ENCODE peak calls at places on chromosomes 11 and 22, in six cellular contexts. Z, S, K, B, J and E are unnamed samples.

GRCh38 chr11:113261709-113262475 is 52.5 kb upstream of the TTC12 start:
- DNase-seq in Z (peak), B (no peak), K (no peak), J (peak), S (peak), E (no peak)

GRCh38 chr11:128547946-128548654 is 39.3 kb downstream of the ETS1 start:
- DNase-seq in B (no peak), Z (no peak), S (no peak), K (no peak), J (no peak), E (no peak)

GRCh38 chr11:63660972-63661371 is 10.2 kb downstream of the ATL3 start:
- DNase-seq in K (no peak), J (no peak), B (no peak), S (no peak), Z (no peak), E (no peak)

GRCh38 chr22:42608481-42609361 is 6.0 kb downstream of the POLDIP3 start:
- DNase-seq in S (no peak), B (peak), Z (peak), K (no peak), J (no peak), E (no peak)

GRCh38 chr11:125341676-125342075 is 154.4 kb downstream of the FEZ1 start:
- DNase-seq in B (no peak), S (no peak), Z (no peak), J (no peak), K (no peak), E (no peak)

GRCh38 chr11:47179655-47179991 is 2.9 kb upstream of the ARFGAP2 start:
- DNase-seq in K (peak), S (no peak), Z (peak), B (peak), J (peak), E (no peak)

GRCh38 chr11:96337541-96338530 is 5.2 kb downstream of the MAML2 start:
- DNase-seq in J (peak), Z (peak), S (no peak), K (peak), B (peak), E (no peak)

GRCh38 chr11:16194566-16194965 is 161.8 kb downstream of the SOX6 start:
- DNase-seq in S (no peak), K (no peak), J (no peak), B (no peak), Z (no peak), E (no peak)

GRCh38 chr11:2791521-2792375 is 92.0 kb upstream of the KCNQ1OT1 start:
- DNase-seq in J (no peak), K (peak), B (no peak), S (peak), Z (no peak), E (peak)

GRCh38 chr11:13321431-13321830 is 43.8 kb downstream of the BMAL1 start:
- DNase-seq in J (no peak), S (no peak), B (no peak), Z (no peak), K (no peak), E (no peak)

GRCh38 chr11:35529971-35530495 is 4.6 kb upstream of the PAMR1 start:
- DNase-seq in B (peak), J (no peak), Z (peak), S (no peak), K (no peak), E (no peak)

GRCh38 chr11:94342250-94342649 is 37.9 kb downstream of the IZUMO1R start:
- DNase-seq in Z (no peak), J (no peak), K (no peak), S (no peak), B (no peak), E (no peak)

GRCh38 chr11:3090096-3090901 is 33.1 kb upstream of the CARS1 start:
- DNase-seq in S (peak), J (no peak), K (no peak), Z (no peak), B (no peak), E (peak)

DNA sequence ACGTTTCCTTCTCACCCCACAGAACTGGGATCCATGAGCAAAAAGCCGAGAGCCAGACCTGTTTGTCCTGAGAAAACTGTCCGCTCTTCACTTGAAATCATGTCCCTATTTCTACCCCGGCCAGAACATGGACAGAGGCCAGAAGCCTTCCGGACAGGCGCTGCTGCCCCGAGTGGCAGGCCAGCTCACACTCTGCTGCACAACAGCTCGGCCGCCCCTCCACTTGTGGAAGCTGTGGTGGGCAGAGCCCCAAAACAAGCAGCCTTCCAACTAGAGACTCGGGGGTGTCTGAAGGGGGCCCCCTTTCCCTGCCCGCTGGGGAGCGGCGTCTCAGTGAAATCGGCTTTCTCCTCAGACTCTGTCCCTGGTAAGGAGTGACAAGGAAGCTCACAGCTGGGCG is 24.0 kb downstream of the CD5 start:
- DNase-seq in B (peak), J (no peak), S (no peak), Z (peak), K (no peak), E (no peak)
- TF ChIP-seq CTCF in B (peak), J (no peak), S (no peak), Z (peak), K (no peak), E (no peak)

GRCh38 chr22:46296257-46297150 is at the start of gene GTSE1:
- DNase-seq in B (peak), K (peak), Z (peak), S (peak), J (peak), E (peak)
- TF ChIP-seq CTCF in B (no peak), K (peak), Z (peak), S (no peak), J (peak), E (no peak)

GRCh38 chr11:29438815-29439214 is 578.0 kb downstream of the KCNA4 start:
- DNase-seq in J (no peak), S (no peak), B (no peak), Z (no peak), K (no peak), E (no peak)

GRCh38 chr11:29435421-29435820 is 581.4 kb downstream of the KCNA4 start:
- DNase-seq in K (no peak), S (no peak), Z (peak), B (peak), J (no peak), E (no peak)

GRCh38 chr11:29432719-29433325 is 584.0 kb downstream of the KCNA4 start:
- DNase-seq in S (no peak), J (peak), B (peak), Z (peak), K (no peak), E (no peak)
- TF ChIP-seq CTCF in S (no peak), J (peak), B (peak), Z (peak), K (no peak), E (peak)

DNA sequence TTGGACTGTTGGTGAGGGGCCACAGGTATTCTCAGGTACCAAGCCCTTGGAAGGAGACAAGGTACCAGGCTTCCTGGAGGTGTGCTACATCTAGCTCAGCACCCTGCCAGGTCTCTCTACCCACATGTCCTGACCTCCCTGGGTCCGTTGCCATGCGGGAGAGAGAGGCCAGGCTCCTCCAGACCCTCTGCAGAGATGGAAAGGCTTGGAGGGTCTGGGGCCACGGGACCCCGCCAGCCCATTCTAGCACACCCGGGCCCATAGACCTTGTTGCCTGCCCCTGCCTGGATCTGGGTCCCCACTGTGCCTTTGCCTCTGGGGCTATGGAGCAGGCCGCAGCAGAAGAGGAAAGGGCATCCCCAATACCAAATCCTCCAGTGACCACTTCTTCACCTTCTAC is 2.2 kb upstream of the APOC3 start:
- DNase-seq in B (no peak), S (no peak), J (no peak), Z (no peak), K (no peak), E (no peak)
- TF ChIP-seq CTCF in B (no peak), S (no peak), J (no peak), Z (no peak), K (no peak), E (no peak)

GRCh38 chr11:111982019-111982464 is 43.2 kb upstream of the DLAT start:
- DNase-seq in B (peak), Z (peak), K (peak), J (peak), S (no peak), E (no peak)

GRCh38 chr11:111981270-111981669 is 43.9 kb upstream of the DLAT start:
- DNase-seq in K (no peak), B (no peak), S (no peak), J (no peak), Z (no peak), E (no peak)

GRCh38 chr11:111982532-111983186 is 42.5 kb upstream of the DLAT start:
- DNase-seq in B (no peak), Z (no peak), S (no peak), J (no peak), K (no peak), E (no peak)

GRCh38 chr11:111986589-111986988 is 38.6 kb upstream of the DLAT start:
- DNase-seq in J (no peak), S (no peak), Z (no peak), B (no peak), K (no peak), E (no peak)

GRCh38 chr11:111983187-111983986 is 41.8 kb upstream of the DLAT start:
- DNase-seq in S (no peak), J (no peak), K (no peak), Z (no peak), B (no peak), E (no peak)
- TF ChIP-seq CTCF in S (no peak), J (no peak), K (no peak), Z (no peak), B (no peak), E (no peak)

DNA sequence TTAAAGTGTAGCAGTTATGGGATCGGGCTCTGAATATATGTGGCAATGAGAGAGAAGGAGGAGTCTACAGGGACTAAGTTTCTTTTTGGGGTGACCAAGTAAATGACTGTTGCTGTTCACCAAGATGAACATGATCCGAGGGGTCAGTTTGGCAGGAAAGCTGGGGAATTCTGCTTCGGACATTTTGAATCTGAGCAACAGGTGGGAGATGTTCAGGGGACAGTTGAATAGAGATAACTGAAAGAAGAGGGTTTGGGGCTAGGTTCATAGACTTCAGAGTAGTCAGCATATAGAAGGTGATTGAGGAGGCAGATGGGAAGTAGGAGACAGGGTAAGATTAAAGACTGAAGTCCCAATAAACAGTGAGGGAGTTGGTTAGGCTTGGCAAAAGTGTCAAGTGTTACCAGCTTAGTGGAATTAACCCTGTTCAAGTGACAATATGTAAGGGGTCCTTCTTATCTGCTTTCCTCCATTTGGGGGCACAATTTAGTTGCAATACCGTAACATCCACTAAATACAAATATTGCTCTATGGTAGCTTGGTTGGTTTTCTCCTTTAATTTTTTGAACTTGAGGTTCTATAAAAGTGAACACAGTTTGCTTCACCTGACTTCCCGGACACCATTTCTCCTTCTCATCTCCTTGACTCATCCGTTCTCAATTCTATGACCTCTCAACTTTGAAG is 2.9 kb upstream of the ENTHD1 start:
- DNase-seq in J (no peak), B (no peak), Z (no peak), S (no peak), K (no peak), E (no peak)
- TF ChIP-seq CTCF in J (no peak), B (no peak), Z (no peak), S (no peak), K (peak), E (no peak)

GRCh38 chr11:91513734-91514133 is 710.9 kb upstream of the FAT3 start:
- DNase-seq in S (no peak), K (no peak), Z (peak), J (no peak), B (no peak), E (no peak)
- TF ChIP-seq CTCF in S (no peak), K (no peak), Z (peak), J (no peak), B (no peak), E (no peak)

DNA sequence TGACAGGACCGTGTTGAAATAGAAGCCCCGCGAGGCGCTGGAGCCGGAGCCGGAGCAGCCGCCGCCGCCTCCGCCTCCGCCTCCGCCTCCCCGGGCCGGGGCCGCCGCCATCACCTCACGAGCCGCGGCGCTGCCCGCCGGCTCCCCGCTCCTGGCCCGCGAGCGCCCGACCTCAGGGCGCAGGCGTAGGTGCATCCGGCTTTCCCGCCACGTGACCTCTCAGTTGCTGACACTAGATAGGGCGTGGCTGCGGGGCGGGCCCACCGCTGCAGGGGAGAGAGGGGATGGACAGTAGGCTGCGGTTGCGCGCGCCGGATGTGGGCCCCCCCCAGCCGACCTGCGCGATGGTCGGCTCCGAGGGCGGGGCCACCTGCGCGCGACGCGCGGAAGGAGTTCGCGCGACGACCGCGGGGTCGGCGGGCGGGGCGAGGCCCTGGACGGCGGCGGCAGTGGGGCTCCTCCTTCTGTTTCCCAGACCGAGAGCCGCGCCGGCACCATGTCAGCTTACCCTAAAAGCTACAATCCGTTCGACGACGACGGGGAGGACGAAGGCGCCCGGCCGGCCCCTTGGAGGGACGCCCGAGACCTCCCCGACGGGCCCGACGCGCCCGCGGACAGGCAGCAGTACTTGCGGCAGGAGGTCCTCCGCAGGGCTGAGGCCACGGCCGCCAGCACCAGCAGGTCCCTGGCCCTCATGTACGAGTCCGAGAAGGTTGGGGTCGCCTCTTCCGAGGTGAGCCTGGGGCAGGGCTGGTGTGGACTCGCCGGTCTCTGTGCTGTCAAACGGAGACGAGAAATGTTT is at the start of the genes PI4KA and SNAP29:
- DNase-seq in S (peak), B (peak), J (peak), K (peak), Z (peak), E (peak)
- TF ChIP-seq CTCF in S (no peak), B (no peak), J (no peak), K (no peak), Z (no peak), E (no peak)

GRCh38 chr22:30325065-30325720 is 1.5 kb downstream of the TBC1D10A start:
- DNase-seq in Z (peak), B (peak), K (no peak), J (no peak), S (peak), E (no peak)
- TF ChIP-seq CTCF in Z (no peak), B (no peak), K (no peak), J (no peak), S (no peak), E (no peak)

DNA sequence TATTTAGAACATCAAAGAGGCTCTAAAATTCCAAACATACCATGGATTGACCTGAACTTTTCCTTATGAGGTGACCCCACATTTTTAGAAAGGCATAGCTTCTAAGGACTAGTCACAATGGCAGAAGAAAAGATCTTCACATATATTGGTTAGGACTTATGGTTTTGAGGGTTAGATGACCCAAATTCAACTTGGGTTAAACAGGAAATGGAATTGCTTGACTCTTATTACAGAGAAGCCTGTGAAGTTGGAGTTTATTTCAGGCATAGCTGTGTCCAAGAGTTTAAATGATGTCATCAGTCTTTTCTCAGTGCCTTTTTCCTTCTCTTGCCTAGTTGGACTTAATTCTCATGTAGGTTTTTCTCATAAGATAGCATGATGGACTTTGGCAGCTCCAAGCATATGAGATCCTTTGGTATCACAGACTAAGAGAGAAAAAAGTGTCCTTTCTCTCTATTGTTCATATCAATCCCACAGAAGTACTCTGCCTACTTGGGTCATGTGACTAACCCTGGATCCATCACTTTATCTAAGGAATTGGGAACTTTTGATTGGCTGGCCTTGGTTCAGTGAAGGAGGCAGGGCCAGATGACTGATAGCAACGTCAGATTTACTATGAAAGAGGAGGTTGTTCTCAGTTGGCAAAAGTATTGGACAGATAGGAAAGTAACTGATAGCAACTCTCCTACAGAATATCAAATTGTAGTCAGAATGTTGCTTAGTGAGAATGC is 17.3 kb upstream of the RAG1 start:
- DNase-seq in B (no peak), K (no peak), J (no peak), S (no peak), Z (no peak), E (no peak)
- TF ChIP-seq CTCF in B (no peak), K (no peak), J (no peak), S (no peak), Z (no peak), E (no peak)